ENCODE peak calls at places on chromosome 4, in eight cellular contexts. One of them, this sample, is unnamed.
A peak's percentile ranks its signal among the peaks of the same experiment; 100 is the strongest.

GRCh38 chr4:95981591-95981990 is 141.7 kb downstream of the PDHA2 start:
- DNase-seq in cardiac muscle cell: no peak
- DNase-seq in Karpas-422: no peak
- DNase-seq in neural progenitor cell: no peak
- DNase-seq in GM23248: no peak
- DNase-seq in thoracic aorta: no peak
- DNase-seq in heart left ventricle: no peak
- DNase-seq in cardiac fibroblast: no peak
- DNase-seq in this sample: no peak

GRCh38 chr4:53119685-53120084 is 246.2 kb downstream of the SCFD2 start:
- DNase-seq in cardiac muscle cell: peak; percentile 89
- DNase-seq in Karpas-422: no peak
- DNase-seq in neural progenitor cell: peak; percentile 66
- DNase-seq in GM23248: peak; percentile 82
- DNase-seq in thoracic aorta: no peak
- DNase-seq in heart left ventricle: no peak
- DNase-seq in cardiac fibroblast: peak; percentile 67
- DNase-seq in this sample: no peak

GRCh38 chr4:100590308-100590707 is 72.5 kb upstream of the EMCN start:
- DNase-seq in cardiac muscle cell: no peak
- DNase-seq in Karpas-422: no peak
- DNase-seq in neural progenitor cell: no peak
- DNase-seq in GM23248: peak; percentile 43
- DNase-seq in thoracic aorta: no peak
- DNase-seq in heart left ventricle: no peak
- DNase-seq in cardiac fibroblast: peak; percentile 44
- DNase-seq in this sample: no peak

GRCh38 chr4:188021548-188022249 is 26.1 kb downstream of the ZFP42 start:
- DNase-seq in cardiac muscle cell: no peak
- DNase-seq in Karpas-422: no peak
- DNase-seq in neural progenitor cell: peak; percentile 39
- DNase-seq in GM23248: no peak
- DNase-seq in thoracic aorta: no peak
- DNase-seq in heart left ventricle: no peak
- DNase-seq in cardiac fibroblast: no peak
- DNase-seq in this sample: no peak

GRCh38 chr4:178958725-178959440 is 1516.6 kb upstream of the AGA start:
- DNase-seq in cardiac muscle cell: no peak
- DNase-seq in Karpas-422: no peak
- DNase-seq in neural progenitor cell: no peak
- DNase-seq in GM23248: no peak
- DNase-seq in thoracic aorta: no peak
- DNase-seq in heart left ventricle: no peak
- DNase-seq in cardiac fibroblast: no peak
- DNase-seq in this sample: no peak

GRCh38 chr4:71860643-71861042 is 76.8 kb upstream of the GC start:
- DNase-seq in cardiac muscle cell: no peak
- DNase-seq in Karpas-422: peak; percentile 47
- DNase-seq in neural progenitor cell: peak; percentile 46
- DNase-seq in GM23248: no peak
- DNase-seq in thoracic aorta: no peak
- DNase-seq in heart left ventricle: no peak
- DNase-seq in cardiac fibroblast: peak; percentile 5
- DNase-seq in this sample: no peak

GRCh38 chr4:32342054-32342453 is 1621.9 kb downstream of the PCDH7 start:
- DNase-seq in cardiac muscle cell: no peak
- DNase-seq in Karpas-422: no peak
- DNase-seq in neural progenitor cell: no peak
- DNase-seq in GM23248: no peak
- DNase-seq in thoracic aorta: no peak
- DNase-seq in heart left ventricle: no peak
- DNase-seq in cardiac fibroblast: no peak
- DNase-seq in this sample: no peak

GRCh38 chr4:26468977-26469376 is 21.3 kb downstream of the CCKAR start:
- DNase-seq in cardiac muscle cell: no peak
- DNase-seq in Karpas-422: no peak
- DNase-seq in neural progenitor cell: no peak
- DNase-seq in GM23248: no peak
- DNase-seq in thoracic aorta: no peak
- DNase-seq in heart left ventricle: no peak
- DNase-seq in cardiac fibroblast: no peak
- DNase-seq in this sample: no peak

GRCh38 chr4:73944061-73944875 is 37.6 kb downstream of the PF4 start:
- DNase-seq in cardiac muscle cell: peak; percentile 73
- DNase-seq in Karpas-422: no peak
- DNase-seq in neural progenitor cell: peak; percentile 62
- DNase-seq in GM23248: peak; percentile 58
- DNase-seq in thoracic aorta: no peak
- DNase-seq in heart left ventricle: no peak
- DNase-seq in cardiac fibroblast: peak; percentile 29
- DNase-seq in this sample: no peak

GRCh38 chr4:102564399-102564921 is 63.3 kb downstream of the NFKB1 start:
- DNase-seq in cardiac muscle cell: peak; percentile 58
- DNase-seq in Karpas-422: no peak
- DNase-seq in neural progenitor cell: no peak
- DNase-seq in GM23248: peak; percentile 85
- DNase-seq in thoracic aorta: no peak
- DNase-seq in heart left ventricle: no peak
- DNase-seq in cardiac fibroblast: peak; percentile 79
- DNase-seq in this sample: peak; percentile 89

GRCh38 chr4:23135792-23136645 is 443.3 kb downstream of the GBA3 start:
- DNase-seq in cardiac muscle cell: peak; percentile 60
- DNase-seq in Karpas-422: peak; percentile 88
- DNase-seq in neural progenitor cell: peak; percentile 73
- DNase-seq in GM23248: peak; percentile 25
- DNase-seq in thoracic aorta: no peak
- DNase-seq in heart left ventricle: no peak
- DNase-seq in cardiac fibroblast: peak; percentile 56
- DNase-seq in this sample: peak; percentile 57

GRCh38 chr4:82776925-82777542 is 21.6 kb downstream of the SCD5 start:
- DNase-seq in cardiac muscle cell: peak; percentile 39
- DNase-seq in Karpas-422: peak; percentile 35
- DNase-seq in neural progenitor cell: no peak
- DNase-seq in GM23248: peak; percentile 56
- DNase-seq in thoracic aorta: no peak
- DNase-seq in heart left ventricle: no peak
- DNase-seq in cardiac fibroblast: no peak
- DNase-seq in this sample: no peak

GRCh38 chr4:152605641-152606304 is 69.9 kb upstream of the FBXW7 start:
- DNase-seq in cardiac muscle cell: peak; percentile 56
- DNase-seq in Karpas-422: no peak
- DNase-seq in neural progenitor cell: peak; percentile 29
- DNase-seq in GM23248: peak; percentile 88
- DNase-seq in thoracic aorta: no peak
- DNase-seq in heart left ventricle: no peak
- DNase-seq in cardiac fibroblast: peak; percentile 61
- DNase-seq in this sample: no peak

GRCh38 chr4:80614319-80614718 is 278.8 kb downstream of the CFAP299 start:
- DNase-seq in cardiac muscle cell: no peak
- DNase-seq in Karpas-422: no peak
- DNase-seq in neural progenitor cell: no peak
- DNase-seq in GM23248: no peak
- DNase-seq in thoracic aorta: no peak
- DNase-seq in heart left ventricle: no peak
- DNase-seq in cardiac fibroblast: no peak
- DNase-seq in this sample: no peak

GRCh38 chr4:80611366-80611765 is 275.8 kb downstream of the CFAP299 start:
- DNase-seq in cardiac muscle cell: no peak
- DNase-seq in Karpas-422: peak; percentile 45
- DNase-seq in neural progenitor cell: no peak
- DNase-seq in GM23248: no peak
- DNase-seq in thoracic aorta: no peak
- DNase-seq in heart left ventricle: no peak
- DNase-seq in cardiac fibroblast: no peak
- DNase-seq in this sample: peak; percentile 8

GRCh38 chr4:80610199-80610598 is 274.7 kb downstream of the CFAP299 start:
- DNase-seq in cardiac muscle cell: no peak
- DNase-seq in Karpas-422: peak; percentile 46
- DNase-seq in neural progenitor cell: no peak
- DNase-seq in GM23248: no peak
- DNase-seq in thoracic aorta: no peak
- DNase-seq in heart left ventricle: no peak
- DNase-seq in cardiac fibroblast: no peak
- DNase-seq in this sample: no peak

GRCh38 chr4:80608285-80608980 is 272.9 kb downstream of the CFAP299 start:
- DNase-seq in cardiac muscle cell: no peak
- DNase-seq in Karpas-422: no peak
- DNase-seq in neural progenitor cell: no peak
- DNase-seq in GM23248: peak; percentile 48
- DNase-seq in thoracic aorta: no peak
- DNase-seq in heart left ventricle: no peak
- DNase-seq in cardiac fibroblast: peak; percentile 2
- DNase-seq in this sample: no peak

DNA sequence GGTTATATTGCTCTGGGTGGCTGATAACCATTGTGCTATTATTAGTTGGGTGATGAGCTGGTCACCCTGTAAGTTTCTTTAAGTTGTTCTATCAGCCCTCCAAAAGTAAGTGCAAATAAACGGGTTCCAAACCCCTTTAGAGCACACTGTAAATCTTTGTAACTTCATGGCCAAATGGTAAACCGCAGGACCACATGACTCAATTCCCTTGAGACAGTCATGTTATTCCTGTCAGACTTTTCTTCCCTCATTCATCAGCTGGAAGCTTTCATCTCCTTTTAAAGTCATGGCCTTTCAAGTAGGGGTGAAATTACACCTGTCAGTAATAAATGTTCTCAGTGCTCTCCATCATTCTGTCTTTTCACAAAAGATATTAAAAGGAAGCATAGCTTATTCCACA is 275.3 kb downstream of the CFAP299 start:
- DNase-seq in cardiac muscle cell: peak; percentile 25
- DNase-seq in Karpas-422: peak; percentile 81
- DNase-seq in neural progenitor cell: no peak
- DNase-seq in GM23248: peak; percentile 50
- DNase-seq in thoracic aorta: no peak
- DNase-seq in heart left ventricle: no peak
- DNase-seq in cardiac fibroblast: peak; percentile 51
- DNase-seq in this sample: peak; percentile 43
- H3K4me3 ChIP-seq in cardiac muscle cell: no peak overlapping the region
- H3K4me3 ChIP-seq in Karpas-422: peak overlapping the region; percentile 32
- H3K4me3 ChIP-seq in neural progenitor cell: no peak overlapping the region
- H3K4me3 ChIP-seq in GM23248: no peak overlapping the region
- H3K4me3 ChIP-seq in thoracic aorta: no peak overlapping the region
- H3K4me3 ChIP-seq in heart left ventricle: no peak overlapping the region
- H3K4me3 ChIP-seq in cardiac fibroblast: no peak overlapping the region
- H3K4me3 ChIP-seq in this sample: no peak overlapping the region

GRCh38 chr4:36254355-36254754 is 10.0 kb upstream of the ARAP2 start:
- DNase-seq in cardiac muscle cell: no peak
- DNase-seq in Karpas-422: no peak
- DNase-seq in neural progenitor cell: no peak
- DNase-seq in GM23248: no peak
- DNase-seq in thoracic aorta: no peak
- DNase-seq in heart left ventricle: no peak
- DNase-seq in cardiac fibroblast: no peak
- DNase-seq in this sample: no peak
- H3K4me3 ChIP-seq in cardiac muscle cell: no peak overlapping the region
- H3K4me3 ChIP-seq in Karpas-422: no peak overlapping the region
- H3K4me3 ChIP-seq in neural progenitor cell: no peak overlapping the region
- H3K4me3 ChIP-seq in GM23248: no peak overlapping the region
- H3K4me3 ChIP-seq in thoracic aorta: no peak overlapping the region
- H3K4me3 ChIP-seq in heart left ventricle: no peak overlapping the region
- H3K4me3 ChIP-seq in cardiac fibroblast: no peak overlapping the region
- H3K4me3 ChIP-seq in this sample: no peak overlapping the region

GRCh38 chr4:15478724-15479088 is 9.0 kb downstream of the CC2D2A start:
- DNase-seq in cardiac muscle cell: no peak
- DNase-seq in Karpas-422: no peak
- DNase-seq in neural progenitor cell: no peak
- DNase-seq in GM23248: no peak
- DNase-seq in thoracic aorta: no peak
- DNase-seq in heart left ventricle: no peak
- DNase-seq in cardiac fibroblast: no peak
- DNase-seq in this sample: no peak

GRCh38 chr4:15479089-15479912 is 9.6 kb downstream of the CC2D2A start:
- DNase-seq in cardiac muscle cell: peak; percentile 94
- DNase-seq in Karpas-422: peak; percentile 74
- DNase-seq in neural progenitor cell: peak; percentile 87
- DNase-seq in GM23248: peak; percentile 92
- DNase-seq in thoracic aorta: no peak
- DNase-seq in heart left ventricle: peak; percentile 39
- DNase-seq in cardiac fibroblast: peak; percentile 94
- DNase-seq in this sample: peak; percentile 55

GRCh38 chr4:15482346-15482745 is 12.7 kb downstream of the CC2D2A start:
- DNase-seq in cardiac muscle cell: no peak
- DNase-seq in Karpas-422: no peak
- DNase-seq in neural progenitor cell: no peak
- DNase-seq in GM23248: no peak
- DNase-seq in thoracic aorta: no peak
- DNase-seq in heart left ventricle: no peak
- DNase-seq in cardiac fibroblast: no peak
- DNase-seq in this sample: no peak

GRCh38 chr4:15482842-15483241 is 13.2 kb downstream of the CC2D2A start:
- DNase-seq in cardiac muscle cell: peak; percentile 25
- DNase-seq in Karpas-422: no peak
- DNase-seq in neural progenitor cell: no peak
- DNase-seq in GM23248: no peak
- DNase-seq in thoracic aorta: no peak
- DNase-seq in heart left ventricle: no peak
- DNase-seq in cardiac fibroblast: no peak
- DNase-seq in this sample: no peak

GRCh38 chr4:15479913-15480185 is 10.2 kb downstream of the CC2D2A start:
- DNase-seq in cardiac muscle cell: peak; percentile 51
- DNase-seq in Karpas-422: no peak
- DNase-seq in neural progenitor cell: no peak
- DNase-seq in GM23248: peak; percentile 75
- DNase-seq in thoracic aorta: no peak
- DNase-seq in heart left ventricle: no peak
- DNase-seq in cardiac fibroblast: peak; percentile 75
- DNase-seq in this sample: no peak
- H3K4me3 ChIP-seq in cardiac muscle cell: peak overlapping the region; percentile 28
- H3K4me3 ChIP-seq in Karpas-422: no peak overlapping the region
- H3K4me3 ChIP-seq in neural progenitor cell: peak overlapping the region; percentile 65
- H3K4me3 ChIP-seq in GM23248: peak overlapping the region; percentile 74
- H3K4me3 ChIP-seq in thoracic aorta: peak overlapping the region; percentile 77
- H3K4me3 ChIP-seq in heart left ventricle: peak overlapping the region; percentile 40
- H3K4me3 ChIP-seq in cardiac fibroblast: peak overlapping the region; percentile 58
- H3K4me3 ChIP-seq in this sample: no peak overlapping the region

GRCh38 chr4:7291372-7292135 is 99.2 kb downstream of the SORCS2 start:
- DNase-seq in cardiac muscle cell: peak; percentile 25
- DNase-seq in Karpas-422: no peak
- DNase-seq in neural progenitor cell: no peak
- DNase-seq in GM23248: no peak
- DNase-seq in thoracic aorta: no peak
- DNase-seq in heart left ventricle: peak; percentile 84
- DNase-seq in cardiac fibroblast: no peak
- DNase-seq in this sample: no peak

GRCh38 chr4:7295201-7295916 is 103.0 kb downstream of the SORCS2 start:
- DNase-seq in cardiac muscle cell: peak; percentile 71
- DNase-seq in Karpas-422: no peak
- DNase-seq in neural progenitor cell: no peak
- DNase-seq in GM23248: peak; percentile 25
- DNase-seq in thoracic aorta: no peak
- DNase-seq in heart left ventricle: peak; percentile 71
- DNase-seq in cardiac fibroblast: no peak
- DNase-seq in this sample: no peak

GRCh38 chr4:7294176-7294756 is 101.9 kb downstream of the SORCS2 start:
- DNase-seq in cardiac muscle cell: no peak
- DNase-seq in Karpas-422: peak; percentile 56
- DNase-seq in neural progenitor cell: no peak
- DNase-seq in GM23248: no peak
- DNase-seq in thoracic aorta: no peak
- DNase-seq in heart left ventricle: no peak
- DNase-seq in cardiac fibroblast: no peak
- DNase-seq in this sample: no peak

GRCh38 chr4:7295917-7296660 is 103.8 kb downstream of the SORCS2 start:
- DNase-seq in cardiac muscle cell: peak; percentile 39
- DNase-seq in Karpas-422: peak; percentile 84
- DNase-seq in neural progenitor cell: no peak
- DNase-seq in GM23248: peak; percentile 62
- DNase-seq in thoracic aorta: no peak
- DNase-seq in heart left ventricle: peak; percentile 45
- DNase-seq in cardiac fibroblast: peak; percentile 31
- DNase-seq in this sample: peak; percentile 42

GRCh38 chr4:7293703-7294102 is 101.4 kb downstream of the SORCS2 start:
- DNase-seq in cardiac muscle cell: no peak
- DNase-seq in Karpas-422: no peak
- DNase-seq in neural progenitor cell: no peak
- DNase-seq in GM23248: no peak
- DNase-seq in thoracic aorta: no peak
- DNase-seq in heart left ventricle: no peak
- DNase-seq in cardiac fibroblast: no peak
- DNase-seq in this sample: no peak
- H3K4me3 ChIP-seq in cardiac muscle cell: no peak overlapping the region
- H3K4me3 ChIP-seq in Karpas-422: no peak overlapping the region
- H3K4me3 ChIP-seq in neural progenitor cell: no peak overlapping the region
- H3K4me3 ChIP-seq in GM23248: no peak overlapping the region
- H3K4me3 ChIP-seq in thoracic aorta: no peak overlapping the region
- H3K4me3 ChIP-seq in heart left ventricle: no peak overlapping the region
- H3K4me3 ChIP-seq in cardiac fibroblast: no peak overlapping the region
- H3K4me3 ChIP-seq in this sample: no peak overlapping the region

This sample was measured in GM12865.